ENCODE peak calls at places on chromosomes 6 and 20, in six cellular contexts. W, H, K, P, M and S are unnamed samples.

GRCh38 chr6:151101116-151101810 is 138.5 kb upstream of the AKAP12 start:
- ATAC-seq in P (no peak), W (no peak), K (no peak), H (no peak), M (no peak), S (peak; percentile 50)

GRCh38 chr6:20319520-20320357 is 81.9 kb upstream of the E2F3 start:
- ATAC-seq in W (no peak), M (peak; percentile 99), P (peak; percentile 59), K (peak; percentile 91), H (no peak), S (peak; percentile 65)

GRCh38 chr6:143940011-143940597 is 68.0 kb downstream of the PLAGL1 start:
- ATAC-seq in P (peak; percentile 74), W (peak; percentile 85), K (peak; percentile 73), M (peak; percentile 99), H (peak; percentile 95), S (no peak)

GRCh38 chr6:131173680-131174079 is 38.4 kb downstream of the AKAP7 start:
- ATAC-seq in H (no peak), K (no peak), M (no peak), W (no peak), P (no peak), S (no peak)

GRCh38 chr6:28206527-28207243 is 18.4 kb upstream of the ZSCAN9 start:
- ATAC-seq in K (peak; percentile 14), P (peak; percentile 25), M (no peak), W (no peak), H (no peak), S (no peak)

GRCh38 chr6:137949686-137950390 is 82.8 kb downstream of the TNFAIP3 start:
- ATAC-seq in H (no peak), M (peak; percentile 61), P (no peak), K (no peak), W (no peak), S (no peak)

GRCh38 chr20:10218536-10219451 is at the start of gene SNAP25:
- ATAC-seq in W (peak; percentile 81), H (peak; percentile 90), M (no peak), K (peak; percentile 65), P (no peak), S (no peak)

GRCh38 chr20:47535088-47535487 is 33.4 kb downstream of the NCOA3 start:
- ATAC-seq in P (peak; percentile 79), K (no peak), W (peak; percentile 66), M (peak; percentile 51), H (peak; percentile 94), S (no peak)

GRCh38 chr6:101393291-101394251 is at the start of gene GRIK2:
- ATAC-seq in H (peak; percentile 96), P (peak; percentile 80), W (peak; percentile 90), K (peak; percentile 61), M (peak; percentile 89), S (no peak)

GRCh38 chr6:149499066-149499465 is 14.3 kb upstream of the ZC3H12D start:
- ATAC-seq in W (no peak), M (no peak), P (peak; percentile 63), K (peak; percentile 36), H (no peak), S (no peak)

GRCh38 chr6:12483712-12484111 is 193.6 kb downstream of the EDN1 start:
- ATAC-seq in M (peak; percentile 94), W (peak; percentile 93), P (no peak), H (no peak), K (peak; percentile 26), S (no peak)

GRCh38 chr6:2448826-2449571 is 203.6 kb upstream of the GMDS start:
- ATAC-seq in W (peak; percentile 88), P (peak; percentile 76), H (peak; percentile 94), K (peak; percentile 71), M (peak; percentile 47), S (no peak)

GRCh38 chr6:112571886-112572285 is 224.8 kb downstream of the RFPL4B start:
- ATAC-seq in H (no peak), W (no peak), P (no peak), K (peak; percentile 36), M (no peak), S (peak; percentile 34)

GRCh38 chr6:21594427-21595264 is 1.1 kb downstream of the SOX4 start:
- ATAC-seq in M (peak; percentile 39), P (peak; percentile 53), K (peak; percentile 78), H (peak; percentile 50), W (peak; percentile 42), S (peak; percentile 50)

GRCh38 chr6:84688187-84688878 is 76.1 kb downstream of the TBX18 start:
- ATAC-seq in H (no peak), P (no peak), W (no peak), M (no peak), K (no peak), S (no peak)

GRCh38 chr6:146410851-146411595 is 132.6 kb upstream of the RAB32 start:
- ATAC-seq in W (no peak), P (no peak), H (no peak), M (no peak), K (no peak), S (no peak)

GRCh38 chr20:62377615-62378085 is 9.3 kb upstream of the RPS21 start:
- ATAC-seq in H (no peak), K (no peak), M (no peak), P (no peak), W (no peak), S (no peak)

GRCh38 chr6:147782302-147782701 is 273.8 kb downstream of the SAMD5 start:
- ATAC-seq in P (no peak), W (peak; percentile 30), K (no peak), H (no peak), M (no peak), S (no peak)

GRCh38 chr6:21840428-21840827 is 246.9 kb downstream of the SOX4 start:
- ATAC-seq in H (no peak), M (no peak), K (no peak), P (no peak), W (no peak), S (no peak)

GRCh38 chr6:63509652-63510352 is 62.5 kb upstream of the LOC128125822 start:
- ATAC-seq in P (peak; percentile 86), W (peak; percentile 97), H (no peak), M (peak; percentile 82), K (peak; percentile 72), S (peak; percentile 91)

GRCh38 chr6:129908858-129909257 is 47.7 kb upstream of the TMEM244 start:
- ATAC-seq in M (peak; percentile 81), K (no peak), W (no peak), P (no peak), H (no peak), S (no peak)

GRCh38 chr20:32338665-32339064 is 19.5 kb upstream of the ASXL1 start:
- ATAC-seq in H (no peak), W (no peak), P (peak; percentile 50), M (no peak), K (peak; percentile 19), S (no peak)

GRCh38 chr6:149451361-149452061 is 33.3 kb downstream of the ZC3H12D start:
- ATAC-seq in M (no peak), K (peak; percentile 24), W (no peak), P (no peak), H (no peak), S (no peak)

GRCh38 chr6:111601875-111602274 is 3.8 kb downstream of the TRAF3IP2 start:
- ATAC-seq in W (no peak), P (no peak), H (no peak), K (peak; percentile 20), M (no peak), S (peak; percentile 46)

GRCh38 chr6:24721461-24722215 is 2.7 kb upstream of the C6orf62 start:
- ATAC-seq in P (peak; percentile 80), H (peak; percentile 54), M (peak; percentile 72), W (peak; percentile 86), K (peak; percentile 78), S (peak; percentile 75)

GRCh38 chr6:24720131-24720603 is 1.2 kb upstream of the C6orf62 start:
- ATAC-seq in M (peak; percentile 56), W (peak; percentile 53), P (peak; percentile 37), H (peak; percentile 65), K (peak; percentile 72), S (peak; percentile 10)

GRCh38 chr6:24718449-24719124 is 367 bp downstream of the C6orf62 start:
- ATAC-seq in M (no peak), W (no peak), K (no peak), P (no peak), H (no peak), S (no peak)

GRCh38 chr6:24720604-24721460 is 1.9 kb upstream of the C6orf62 start:
- ATAC-seq in K (peak; percentile 95), W (peak; percentile 92), H (peak; percentile 88), M (peak; percentile 89), P (peak; percentile 96), S (peak; percentile 96)

GRCh38 chr6:24719125-24719931 is at the start of gene C6orf62:
- ATAC-seq in W (no peak), H (peak; percentile 56), P (no peak), M (peak; percentile 39), K (no peak), S (no peak)
- H3K9me3 ChIP-seq in W (no peaks in the 10 kb centered on the region), H (no peaks in the 10 kb centered on the region), P (no peaks in the 10 kb centered on the region), M (no peaks in the 10 kb centered on the region), K (no peaks in the 10 kb centered on the region), S (no peaks in the 10 kb centered on the region)

GRCh38 chr20:50587291-50587961 is 77.2 kb downstream of the PTPN1 start:
- ATAC-seq in M (no peak), W (no peak), K (no peak), P (no peak), H (no peak), S (no peak)
- TF ChIP-seq EP300 in M (no peak), W (no peak), K (no peak), P (no peak), H (no peak), S (no peak)

GRCh38 chr6:169938731-169939130 is 187.3 kb downstream of the ERMARD start:
- ATAC-seq in K (no peak), H (no peak), M (no peak), P (no peak), W (no peak), S (no peak)
- H3K9me3 ChIP-seq in K (no peaks in the 10 kb centered on the region), H (no peaks in the 10 kb centered on the region), M (no peaks in the 10 kb centered on the region), P (no peaks in the 10 kb centered on the region), W (no peaks in the 10 kb centered on the region), S (peaks cover 6% of the 10 kb centered on the region)

GRCh38 chr6:5698318-5698717 is 308.4 kb downstream of the NRN1 start:
- ATAC-seq in M (no peak), H (no peak), W (no peak), K (no peak), P (no peak), S (no peak)
- TF ChIP-seq EP300 in M (no peak), H (no peak), W (no peak), K (no peak), P (no peak), S (no peak)

GRCh38 chr6:168127384-168127868 is 48.4 kb upstream of the FRMD1 start:
- ATAC-seq in P (no peak), W (no peak), M (no peak), H (no peak), K (no peak), S (no peak)
- H3K9me3 ChIP-seq in P (no peaks in the 10 kb centered on the region), W (no peaks in the 10 kb centered on the region), M (no peaks in the 10 kb centered on the region), H (no peaks in the 10 kb centered on the region), K (no peaks in the 10 kb centered on the region), S (no peaks in the 10 kb centered on the region)

DNA sequence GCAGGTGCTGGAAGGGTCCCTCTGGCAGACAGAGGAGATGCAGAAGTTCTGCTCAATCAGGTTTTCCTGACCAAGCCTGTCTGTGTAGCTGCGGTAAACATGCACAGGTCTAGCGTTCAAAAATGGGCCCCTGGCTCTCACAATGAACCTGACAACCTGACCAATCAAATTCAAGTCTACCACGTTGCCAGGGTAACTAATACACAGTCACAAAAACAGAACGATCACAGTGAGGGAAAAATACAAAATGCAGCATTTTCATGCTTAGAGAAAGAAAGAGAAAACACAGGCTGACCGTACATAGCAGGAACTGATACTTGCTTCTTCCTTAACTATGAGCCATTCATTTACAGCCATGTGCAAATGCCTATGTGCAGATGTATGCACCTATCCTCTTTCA is 353.1 kb upstream of the TSHZ2 start:
- ATAC-seq in H (no peak), W (no peak), P (no peak), M (peak; percentile 42), K (no peak), S (no peak)
- TF ChIP-seq EP300 in H (no peak), W (no peak), P (no peak), M (no peak), K (no peak), S (no peak)